ENCODE peak calls at places on chromosomes 2 and 18, in seven cellular contexts. G is activated naive CD8-positive, alpha-beta T cell treated with anti-CD3 and anti-CD28 coated beads, Interleukin-2, amount 50 U/mL, for 24 hours; W is posterior vena cava; V is T-helper 1 cell; R is activated CD4-positive, alpha-beta T cell treated with anti-CD3 and anti-CD28 coated beads, Interleukin-2, amount 10 ng/mL, durations not matched to agents 7 days and 5 days; Q is progenitor cell of endocrine pancreas; H is A549. Z is an unnamed sample.

GRCh38 chr2:19673213-19673791 is 228.5 kb downstream of the TTC32 start:
- DNase-seq in G (no peak), W (no peak), V (no peak), R (no peak), Q (no peak), H (peak), Z (no peak)

GRCh38 chr2:64641585-64641984 is 12.1 kb downstream of the SERTAD2 start:
- DNase-seq in G (no peak), W (no peak), V (no peak), R (no peak), Q (no peak), H (no peak), Z (no peak)

GRCh38 chr18:8991131-8991530 is 111.4 kb upstream of the NDUFV2 start:
- DNase-seq in G (no peak), W (no peak), V (no peak), R (no peak), Q (no peak), H (no peak), Z (no peak)

GRCh38 chr18:50611529-50611941 is 51.6 kb downstream of the MAPK4 start:
- DNase-seq in G (no peak), W (no peak), V (no peak), R (no peak), Q (no peak), H (no peak), Z (no peak)

GRCh38 chr2:108909917-108910515 is 79.0 kb downstream of the EDAR start:
- DNase-seq in G (no peak), W (no peak), V (no peak), R (no peak), Q (no peak), H (no peak), Z (no peak)

GRCh38 chr2:16546128-16546754 is 119.4 kb downstream of the CYRIA start:
- DNase-seq in G (no peak), W (no peak), V (no peak), R (peak), Q (peak), H (no peak), Z (no peak)

GRCh38 chr2:88181511-88181910 is 11.4 kb downstream of the THNSL2 start:
- DNase-seq in G (no peak), W (no peak), V (no peak), R (no peak), Q (no peak), H (no peak), Z (no peak)

GRCh38 chr2:67612576-67612981 is 215.4 kb downstream of the ETAA1 start:
- DNase-seq in G (no peak), W (no peak), V (no peak), R (no peak), Q (no peak), H (no peak), Z (no peak)

GRCh38 chr2:55616509-55617159 is 788 bp downstream of the PPP4R3B start:
- DNase-seq in G (peak), W (no peak), V (peak), R (peak), Q (no peak), H (peak), Z (no peak)

GRCh38 chr18:32372381-32373061 is 98.2 kb downstream of the GAREM1 start:
- DNase-seq in G (no peak), W (no peak), V (no peak), R (no peak), Q (peak), H (peak), Z (no peak)

GRCh38 chr2:68163641-68164040 is 6.0 kb downstream of the PNO1 start:
- DNase-seq in G (no peak), W (no peak), V (no peak), R (no peak), Q (no peak), H (no peak), Z (no peak)

GRCh38 chr18:70234667-70235459 is 29.4 kb upstream of the RTTN start:
- DNase-seq in G (no peak), W (no peak), V (no peak), R (no peak), Q (no peak), H (peak), Z (no peak)

Z was measured in GM12878.